ENCODE peak calls at places on chromosomes 3 and 15, in four cellular contexts. One of them, this sample, is unnamed.

GRCh38 chr15:66808181-66808824 is 106.3 kb downstream of the SMAD6 start:
- DNase-seq in lower leg skin: no peak
- DNase-seq in AG10803: no peak
- DNase-seq in cardiac fibroblast: no peak
- DNase-seq in this sample: no peak

GRCh38 chr15:51801391-51801835 is 28.0 kb upstream of the TMOD3 start:
- DNase-seq in lower leg skin: no peak
- DNase-seq in AG10803: peak
- DNase-seq in cardiac fibroblast: peak
- DNase-seq in this sample: peak

GRCh38 chr3:13124631-13125030 is 51.4 kb upstream of the IQSEC1 start:
- DNase-seq in lower leg skin: no peak
- DNase-seq in cardiac fibroblast: no peak
- DNase-seq in AG10803: no peak
- DNase-seq in this sample: no peak

GRCh38 chr15:66147440-66147839 is 106.1 kb downstream of the MEGF11 start:
- DNase-seq in cardiac fibroblast: no peak
- DNase-seq in AG10803: no peak
- DNase-seq in lower leg skin: no peak
- DNase-seq in this sample: no peak

GRCh38 chr3:41489205-41489604 is 289.9 kb downstream of the CTNNB1 start:
- DNase-seq in cardiac fibroblast: no peak
- DNase-seq in lower leg skin: no peak
- DNase-seq in AG10803: no peak
- DNase-seq in this sample: no peak

GRCh38 chr3:133038089-133038730 is at the start of gene TMEM108:
- DNase-seq in cardiac fibroblast: peak
- DNase-seq in AG10803: peak
- DNase-seq in lower leg skin: peak
- DNase-seq in this sample: peak

GRCh38 chr15:70770863-70771262 is 7.5 kb upstream of the UACA start:
- DNase-seq in cardiac fibroblast: no peak
- DNase-seq in lower leg skin: no peak
- DNase-seq in AG10803: no peak
- DNase-seq in this sample: no peak

GRCh38 chr3:183213941-183214612 is 39.0 kb upstream of the B3GNT5 start:
- DNase-seq in lower leg skin: no peak
- DNase-seq in AG10803: no peak
- DNase-seq in cardiac fibroblast: no peak
- DNase-seq in this sample: no peak

GRCh38 chr3:156211583-156211982 is 91.2 kb downstream of the KCNAB1 start:
- DNase-seq in cardiac fibroblast: peak
- DNase-seq in AG10803: peak
- DNase-seq in lower leg skin: no peak
- DNase-seq in this sample: no peak

GRCh38 chr3:50587806-50588758 is 18.8 kb downstream of the HEMK1 start:
- DNase-seq in cardiac fibroblast: no peak
- DNase-seq in lower leg skin: no peak
- DNase-seq in AG10803: no peak
- DNase-seq in this sample: peak

GRCh38 chr3:170277833-170278586 is 55.8 kb downstream of the PRKCI start:
- DNase-seq in cardiac fibroblast: no peak
- DNase-seq in lower leg skin: no peak
- DNase-seq in AG10803: no peak
- DNase-seq in this sample: no peak

GRCh38 chr3:110519066-110519465 is 552.5 kb upstream of the NECTIN3 start:
- DNase-seq in lower leg skin: no peak
- DNase-seq in AG10803: peak
- DNase-seq in cardiac fibroblast: peak
- DNase-seq in this sample: no peak

GRCh38 chr3:40930131-40930538 is 269.2 kb upstream of the CTNNB1 start:
- DNase-seq in cardiac fibroblast: peak
- DNase-seq in AG10803: no peak
- DNase-seq in lower leg skin: no peak
- DNase-seq in this sample: no peak

GRCh38 chr3:37779289-37780152 is 82.2 kb upstream of the CTDSPL start:
- DNase-seq in AG10803: peak
- DNase-seq in lower leg skin: no peak
- DNase-seq in cardiac fibroblast: peak
- DNase-seq in this sample: peak

GRCh38 chr3:13521309-13521708 is 27.6 kb upstream of the FBLN2 start:
- DNase-seq in lower leg skin: no peak
- DNase-seq in cardiac fibroblast: no peak
- DNase-seq in AG10803: no peak
- DNase-seq in this sample: no peak

GRCh38 chr3:169591159-169591951 is 72.2 kb downstream of the MECOM start:
- DNase-seq in cardiac fibroblast: peak
- DNase-seq in AG10803: no peak
- DNase-seq in lower leg skin: no peak
- DNase-seq in this sample: no peak

GRCh38 chr3:54713455-54713854 is 214.4 kb downstream of the LRTM1 start:
- DNase-seq in lower leg skin: no peak
- DNase-seq in cardiac fibroblast: no peak
- DNase-seq in AG10803: no peak
- DNase-seq in this sample: no peak

GRCh38 chr15:74340139-74340538 is 27.3 kb downstream of the CYP11A1 start:
- DNase-seq in lower leg skin: peak
- DNase-seq in cardiac fibroblast: peak
- DNase-seq in AG10803: peak
- DNase-seq in this sample: no peak

GRCh38 chr3:65992106-65992505 is 46.6 kb downstream of the MAGI1 start:
- DNase-seq in AG10803: no peak
- DNase-seq in cardiac fibroblast: peak
- DNase-seq in lower leg skin: no peak
- DNase-seq in this sample: no peak

GRCh38 chr3:23602895-23603443 is 202.8 kb upstream of the UBE2E1 start:
- DNase-seq in lower leg skin: no peak
- DNase-seq in AG10803: no peak
- DNase-seq in cardiac fibroblast: no peak
- DNase-seq in this sample: no peak

GRCh38 chr3:133588035-133588434 is 14.5 kb downstream of the CDV3 start:
- DNase-seq in AG10803: no peak
- DNase-seq in cardiac fibroblast: no peak
- DNase-seq in lower leg skin: no peak
- DNase-seq in this sample: no peak

GRCh38 chr3:183731611-183732010 is 34.0 kb downstream of the YEATS2 start:
- DNase-seq in cardiac fibroblast: no peak
- DNase-seq in AG10803: no peak
- DNase-seq in lower leg skin: no peak
- DNase-seq in this sample: no peak

GRCh38 chr3:101624857-101625256 is 50.9 kb downstream of the PCNP start:
- DNase-seq in lower leg skin: no peak
- DNase-seq in cardiac fibroblast: no peak
- DNase-seq in AG10803: no peak
- DNase-seq in this sample: no peak

GRCh38 chr3:25663324-25664065 is 1.2 kb downstream of the TOP2B start:
- DNase-seq in cardiac fibroblast: no peak
- DNase-seq in AG10803: peak
- DNase-seq in lower leg skin: no peak
- DNase-seq in this sample: peak

GRCh38 chr3:108127301-108127988 is 36.6 kb upstream of the CD47 start:
- DNase-seq in cardiac fibroblast: peak
- DNase-seq in AG10803: no peak
- DNase-seq in lower leg skin: no peak
- DNase-seq in this sample: peak

GRCh38 chr3:178181085-178181484 is 355.2 kb upstream of the KCNMB2 start:
- DNase-seq in lower leg skin: no peak
- DNase-seq in AG10803: no peak
- DNase-seq in cardiac fibroblast: no peak
- DNase-seq in this sample: no peak

GRCh38 chr3:146781059-146781458 is 175.9 kb upstream of the PLSCR5 start:
- DNase-seq in lower leg skin: no peak
- DNase-seq in cardiac fibroblast: no peak
- DNase-seq in AG10803: no peak
- DNase-seq in this sample: no peak

GRCh38 chr3:31968927-31969418 is 12.1 kb downstream of the OSBPL10 start:
- DNase-seq in lower leg skin: no peak
- DNase-seq in AG10803: peak
- DNase-seq in cardiac fibroblast: peak
- DNase-seq in this sample: no peak

GRCh38 chr3:120661106-120661962 is 20.7 kb downstream of the HGD start:
- DNase-seq in cardiac fibroblast: peak
- DNase-seq in AG10803: no peak
- DNase-seq in lower leg skin: no peak
- DNase-seq in this sample: no peak

GRCh38 chr3:179981646-179982045 is 55.1 kb downstream of the PEX5L start:
- DNase-seq in lower leg skin: no peak
- DNase-seq in AG10803: no peak
- DNase-seq in cardiac fibroblast: no peak
- DNase-seq in this sample: no peak

GRCh38 chr15:27757050-27757449 is 342.1 kb downstream of the OCA2 start:
- DNase-seq in AG10803: no peak
- DNase-seq in cardiac fibroblast: no peak
- DNase-seq in lower leg skin: no peak
- DNase-seq in this sample: no peak

GRCh38 chr3:151047636-151048035 is 37.8 kb upstream of the MED12L start:
- DNase-seq in lower leg skin: no peak
- DNase-seq in cardiac fibroblast: peak
- DNase-seq in AG10803: peak
- DNase-seq in this sample: no peak

GRCh38 chr15:65512807-65513416 is 4.6 kb downstream of the DPP8 start:
- DNase-seq in lower leg skin: peak
- DNase-seq in AG10803: peak
- DNase-seq in cardiac fibroblast: peak
- DNase-seq in this sample: no peak

GRCh38 chr3:21163961-21164360 is 587.0 kb downstream of the ZNF385D start:
- DNase-seq in cardiac fibroblast: no peak
- DNase-seq in AG10803: no peak
- DNase-seq in lower leg skin: no peak
- DNase-seq in this sample: no peak

GRCh38 chr3:21158801-21159564 is 592.0 kb downstream of the ZNF385D start:
- DNase-seq in lower leg skin: no peak
- DNase-seq in AG10803: peak
- DNase-seq in cardiac fibroblast: peak
- DNase-seq in this sample: no peak

GRCh38 chr3:21154911-21155310 is 596.1 kb downstream of the ZNF385D start:
- DNase-seq in lower leg skin: no peak
- DNase-seq in AG10803: no peak
- DNase-seq in cardiac fibroblast: no peak
- DNase-seq in this sample: no peak

DNA sequence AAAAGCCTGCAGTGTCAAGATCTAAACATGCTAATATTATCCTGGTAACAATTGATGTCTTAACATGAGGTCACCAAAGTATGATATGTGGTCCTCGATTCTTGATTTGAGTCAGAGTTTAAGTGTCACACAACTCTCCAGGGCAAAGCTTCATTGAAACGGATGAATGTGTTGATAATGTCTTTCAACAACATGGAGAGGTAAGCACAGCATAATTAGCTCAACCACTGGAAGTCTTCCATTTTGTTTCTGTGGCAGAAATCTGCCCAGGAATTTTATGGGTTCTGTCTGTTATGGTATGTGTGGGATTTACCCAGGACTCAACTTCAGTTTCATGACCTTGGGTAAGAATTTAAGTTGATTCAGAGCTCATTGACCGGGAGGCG is 591.5 kb downstream of the ZNF385D start:
- DNase-seq in cardiac fibroblast: no peak
- DNase-seq in AG10803: peak
- DNase-seq in lower leg skin: no peak
- DNase-seq in this sample: no peak
- TF ChIP-seq CTCF in cardiac fibroblast: no peak
- TF ChIP-seq CTCF in AG10803: no peak
- TF ChIP-seq CTCF in lower leg skin: no peak
- TF ChIP-seq CTCF in this sample: no peak

DNA sequence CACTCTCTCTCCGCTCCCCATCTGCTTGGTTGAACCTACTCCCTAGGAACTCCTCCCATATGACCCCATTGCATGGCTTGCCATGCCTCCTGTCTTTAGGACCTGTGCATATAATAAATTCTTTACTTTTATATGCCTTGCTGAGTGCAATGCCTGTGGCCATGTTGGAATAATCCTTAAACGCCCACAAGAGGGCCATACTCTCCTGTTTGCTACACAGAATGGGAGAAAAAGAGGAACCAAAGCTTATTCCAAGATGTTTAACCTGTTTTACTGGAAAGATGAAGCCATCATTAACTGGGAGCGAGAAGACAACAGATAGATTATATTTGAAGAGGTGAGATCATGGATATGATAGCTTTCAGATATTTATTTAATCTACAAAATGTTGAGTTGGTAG is 1097.8 kb downstream of the NAALADL2 start:
- DNase-seq in cardiac fibroblast: peak
- DNase-seq in AG10803: peak
- DNase-seq in lower leg skin: no peak
- DNase-seq in this sample: no peak
- TF ChIP-seq CTCF in cardiac fibroblast: no peak
- TF ChIP-seq CTCF in AG10803: peak
- TF ChIP-seq CTCF in lower leg skin: no peak
- TF ChIP-seq CTCF in this sample: no peak

GRCh38 chr3:154280161-154280560 is 44.1 kb downstream of the DHX36 start:
- DNase-seq in lower leg skin: no peak
- DNase-seq in AG10803: no peak
- DNase-seq in cardiac fibroblast: no peak
- DNase-seq in this sample: no peak
- TF ChIP-seq CTCF in lower leg skin: no peak
- TF ChIP-seq CTCF in AG10803: no peak
- TF ChIP-seq CTCF in cardiac fibroblast: no peak
- TF ChIP-seq CTCF in this sample: no peak

DNA sequence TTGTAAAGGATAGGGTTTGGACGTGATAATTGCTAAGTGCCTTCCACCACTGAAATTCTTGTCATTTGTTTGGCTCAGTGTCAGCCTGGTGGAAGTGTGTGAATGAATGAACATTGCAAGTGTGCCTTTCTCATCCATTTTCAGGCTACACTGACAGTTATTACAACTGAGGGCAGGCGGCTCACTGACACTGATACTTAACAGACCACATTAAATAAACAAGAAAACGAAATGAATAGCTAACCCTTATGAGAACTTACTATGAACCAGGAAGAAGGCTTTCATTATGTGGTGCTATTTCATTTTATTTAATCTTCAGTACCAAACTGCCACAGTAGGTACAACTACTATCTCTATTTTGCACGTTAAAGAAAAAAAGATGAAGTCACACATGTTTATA is 188.8 kb upstream of the CRBN start:
- DNase-seq in lower leg skin: no peak
- DNase-seq in AG10803: no peak
- DNase-seq in cardiac fibroblast: no peak
- DNase-seq in this sample: no peak
- TF ChIP-seq CTCF in lower leg skin: no peak
- TF ChIP-seq CTCF in AG10803: no peak
- TF ChIP-seq CTCF in cardiac fibroblast: no peak
- TF ChIP-seq CTCF in this sample: no peak

DNA sequence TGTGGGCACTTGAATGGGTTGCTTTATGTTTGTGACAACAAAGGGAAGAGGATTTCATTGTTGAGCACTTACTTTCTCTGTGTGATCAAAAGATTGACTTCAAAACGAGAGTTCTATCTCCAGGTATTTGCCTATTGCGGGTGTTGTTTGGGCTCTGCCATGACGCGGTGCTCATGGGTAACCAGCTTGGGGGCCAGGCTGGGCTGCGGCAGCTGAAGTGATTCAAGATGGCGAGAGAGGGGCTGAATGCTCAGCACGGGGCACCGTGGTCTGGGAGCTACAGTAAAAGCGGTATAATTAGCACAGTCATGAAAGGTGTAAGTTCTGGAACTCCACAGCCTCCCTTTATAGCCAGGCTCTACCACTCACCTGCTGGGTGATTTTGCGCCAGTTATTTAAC is 31.0 kb upstream of the ADCY5 start:
- DNase-seq in AG10803: no peak
- DNase-seq in cardiac fibroblast: no peak
- DNase-seq in lower leg skin: no peak
- DNase-seq in this sample: no peak
- TF ChIP-seq CTCF in AG10803: no peak
- TF ChIP-seq CTCF in cardiac fibroblast: no peak
- TF ChIP-seq CTCF in lower leg skin: no peak
- TF ChIP-seq CTCF in this sample: no peak